ENCODE peak calls at places on chromosomes 16 and 17, in seven cellular contexts. One of them, this sample, is unnamed.

GRCh38 chr16:62869837-62870236 is 833.6 kb upstream of the CDH8 start:
- DNase-seq in A549: no peak
- DNase-seq in CD8-positive, alpha-beta memory T cell: no peak
- DNase-seq in OCI-LY7: no peak
- DNase-seq in heart right ventricle: no peak
- DNase-seq in aorta: no peak
- DNase-seq in body of pancreas: no peak
- DNase-seq in this sample: no peak

GRCh38 chr17:81061027-81061426 is 26.1 kb downstream of the BAIAP2 start:
- DNase-seq in A549: no peak
- DNase-seq in CD8-positive, alpha-beta memory T cell: no peak
- DNase-seq in OCI-LY7: no peak
- DNase-seq in heart right ventricle: no peak
- DNase-seq in aorta: no peak
- DNase-seq in body of pancreas: no peak
- DNase-seq in this sample: no peak

GRCh38 chr17:46264456-46265198 is 30.3 kb upstream of the LRRC37A start:
- DNase-seq in A549: peak; percentile 64
- DNase-seq in CD8-positive, alpha-beta memory T cell: peak; percentile 58
- DNase-seq in OCI-LY7: no peak
- DNase-seq in heart right ventricle: no peak
- DNase-seq in aorta: no peak
- DNase-seq in body of pancreas: no peak
- DNase-seq in this sample: no peak

GRCh38 chr17:6536566-6537065 is 19.7 kb downstream of the PITPNM3 start:
- DNase-seq in A549: no peak
- DNase-seq in CD8-positive, alpha-beta memory T cell: no peak
- DNase-seq in OCI-LY7: no peak
- DNase-seq in heart right ventricle: no peak
- DNase-seq in aorta: no peak
- DNase-seq in body of pancreas: no peak
- DNase-seq in this sample: no peak

GRCh38 chr17:59330314-59330942 is 1.0 kb upstream of the YPEL2 start:
- DNase-seq in A549: peak; percentile 75
- DNase-seq in CD8-positive, alpha-beta memory T cell: no peak
- DNase-seq in OCI-LY7: no peak
- DNase-seq in heart right ventricle: peak; percentile 74
- DNase-seq in aorta: peak; percentile 62
- DNase-seq in body of pancreas: peak; percentile 93
- DNase-seq in this sample: peak; percentile 43

GRCh38 chr16:5032748-5033167 is 977 bp downstream of the NAGPA start:
- DNase-seq in A549: no peak
- DNase-seq in CD8-positive, alpha-beta memory T cell: no peak
- DNase-seq in OCI-LY7: no peak
- DNase-seq in heart right ventricle: no peak
- DNase-seq in aorta: peak; percentile 10
- DNase-seq in body of pancreas: no peak
- DNase-seq in this sample: no peak

GRCh38 chr16:80105160-80105559 is 435.6 kb upstream of the DYNLRB2 start:
- DNase-seq in A549: no peak
- DNase-seq in CD8-positive, alpha-beta memory T cell: no peak
- DNase-seq in OCI-LY7: no peak
- DNase-seq in heart right ventricle: no peak
- DNase-seq in aorta: no peak
- DNase-seq in body of pancreas: no peak
- DNase-seq in this sample: no peak

GRCh38 chr17:28598799-28599310 is at the start of gene SPAG5:
- DNase-seq in A549: peak; percentile 95
- DNase-seq in CD8-positive, alpha-beta memory T cell: peak; percentile 95
- DNase-seq in OCI-LY7: peak; percentile 96
- DNase-seq in heart right ventricle: peak; percentile 91
- DNase-seq in aorta: peak; percentile 95
- DNase-seq in body of pancreas: peak; percentile 95
- DNase-seq in this sample: peak; percentile 97

GRCh38 chr17:34485999-34486398 is 93.4 kb upstream of the TMEM132E start:
- DNase-seq in A549: no peak
- DNase-seq in CD8-positive, alpha-beta memory T cell: no peak
- DNase-seq in OCI-LY7: no peak
- DNase-seq in heart right ventricle: no peak
- DNase-seq in aorta: no peak
- DNase-seq in body of pancreas: no peak
- DNase-seq in this sample: no peak

GRCh38 chr16:85470873-85471272 is 142.2 kb upstream of the GSE1 start:
- DNase-seq in A549: no peak
- DNase-seq in CD8-positive, alpha-beta memory T cell: no peak
- DNase-seq in OCI-LY7: no peak
- DNase-seq in heart right ventricle: no peak
- DNase-seq in aorta: no peak
- DNase-seq in body of pancreas: no peak
- DNase-seq in this sample: peak; percentile 80
- H3K9me3 ChIP-seq in A549: no peaks in the 10 kb centered on the region
- H3K9me3 ChIP-seq in CD8-positive, alpha-beta memory T cell: no peaks in the 10 kb centered on the region
- H3K9me3 ChIP-seq in OCI-LY7: no peaks in the 10 kb centered on the region
- H3K9me3 ChIP-seq in heart right ventricle: no peaks in the 10 kb centered on the region
- H3K9me3 ChIP-seq in aorta: no peaks in the 10 kb centered on the region
- H3K9me3 ChIP-seq in body of pancreas: no peaks in the 10 kb centered on the region
- H3K9me3 ChIP-seq in this sample: no peaks in the 10 kb centered on the region

GRCh38 chr16:8921626-8921984 is 39.5 kb downstream of the LITAFD start:
- DNase-seq in A549: no peak
- DNase-seq in CD8-positive, alpha-beta memory T cell: no peak
- DNase-seq in OCI-LY7: no peak
- DNase-seq in heart right ventricle: no peak
- DNase-seq in aorta: no peak
- DNase-seq in body of pancreas: no peak
- DNase-seq in this sample: no peak
- H3K4me1 ChIP-seq in A549: no peaks in the 10 kb centered on the region
- H3K4me1 ChIP-seq in CD8-positive, alpha-beta memory T cell: peaks cover 14% of the 10 kb centered on the region
- H3K4me1 ChIP-seq in OCI-LY7: no peaks in the 10 kb centered on the region
- H3K4me1 ChIP-seq in heart right ventricle: peaks cover 7% of the 10 kb centered on the region
- H3K4me1 ChIP-seq in aorta: peaks cover 2% of the 10 kb centered on the region
- H3K4me1 ChIP-seq in body of pancreas: peaks cover 13% of the 10 kb centered on the region
- H3K4me1 ChIP-seq in this sample: peaks cover 4% of the 10 kb centered on the region

GRCh38 chr17:61480414-61480807 is 28.2 kb downstream of the TBX4 start:
- DNase-seq in A549: no peak
- DNase-seq in CD8-positive, alpha-beta memory T cell: no peak
- DNase-seq in OCI-LY7: no peak
- DNase-seq in heart right ventricle: no peak
- DNase-seq in aorta: no peak
- DNase-seq in body of pancreas: no peak
- DNase-seq in this sample: no peak
- H3K9me3 ChIP-seq in A549: no peaks in the 10 kb centered on the region
- H3K9me3 ChIP-seq in CD8-positive, alpha-beta memory T cell: no peaks in the 10 kb centered on the region
- H3K9me3 ChIP-seq in OCI-LY7: no peaks in the 10 kb centered on the region
- H3K9me3 ChIP-seq in heart right ventricle: no peaks in the 10 kb centered on the region
- H3K9me3 ChIP-seq in aorta: no peaks in the 10 kb centered on the region
- H3K9me3 ChIP-seq in body of pancreas: no peaks in the 10 kb centered on the region
- H3K9me3 ChIP-seq in this sample: no peaks in the 10 kb centered on the region

GRCh38 chr17:850828-851759 is 68.9 kb downstream of the MRM3 start:
- DNase-seq in A549: no peak
- DNase-seq in CD8-positive, alpha-beta memory T cell: no peak
- DNase-seq in OCI-LY7: no peak
- DNase-seq in heart right ventricle: peak; percentile 43
- DNase-seq in aorta: no peak
- DNase-seq in body of pancreas: peak; percentile 14
- DNase-seq in this sample: no peak

GRCh38 chr17:848402-848801 is 66.2 kb downstream of the MRM3 start:
- DNase-seq in A549: no peak
- DNase-seq in CD8-positive, alpha-beta memory T cell: no peak
- DNase-seq in OCI-LY7: no peak
- DNase-seq in heart right ventricle: peak; percentile 21
- DNase-seq in aorta: no peak
- DNase-seq in body of pancreas: no peak
- DNase-seq in this sample: no peak

GRCh38 chr17:855594-855993 is 73.4 kb downstream of the MRM3 start:
- DNase-seq in A549: no peak
- DNase-seq in CD8-positive, alpha-beta memory T cell: no peak
- DNase-seq in OCI-LY7: no peak
- DNase-seq in heart right ventricle: no peak
- DNase-seq in aorta: no peak
- DNase-seq in body of pancreas: peak; percentile 9
- DNase-seq in this sample: no peak

GRCh38 chr17:850086-850827 is 68.1 kb downstream of the MRM3 start:
- DNase-seq in A549: no peak
- DNase-seq in CD8-positive, alpha-beta memory T cell: no peak
- DNase-seq in OCI-LY7: no peak
- DNase-seq in heart right ventricle: no peak
- DNase-seq in aorta: no peak
- DNase-seq in body of pancreas: peak; percentile 8
- DNase-seq in this sample: no peak

DNA sequence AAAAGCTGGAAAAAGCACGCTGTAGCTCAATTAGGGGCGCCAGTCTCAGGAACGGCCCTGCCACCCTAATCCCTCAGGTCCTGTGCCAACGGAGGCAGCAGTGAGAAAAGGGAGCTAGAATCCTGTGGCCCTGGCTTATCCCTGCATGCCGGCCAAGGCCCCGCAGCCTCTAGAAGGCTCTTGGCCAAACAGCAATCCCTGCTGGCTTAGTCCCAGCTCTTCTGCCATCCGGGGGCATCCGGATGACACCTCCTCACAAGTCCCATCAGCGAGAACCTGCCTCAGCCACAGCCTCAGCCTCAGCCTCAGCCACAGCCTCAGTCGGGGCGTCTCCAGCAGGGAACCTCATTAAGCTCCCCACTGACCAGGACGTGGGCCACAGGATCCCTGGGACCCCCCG is 69.8 kb downstream of the MRM3 start:
- DNase-seq in A549: no peak
- DNase-seq in CD8-positive, alpha-beta memory T cell: no peak
- DNase-seq in OCI-LY7: no peak
- DNase-seq in heart right ventricle: no peak
- DNase-seq in aorta: no peak
- DNase-seq in body of pancreas: no peak
- DNase-seq in this sample: no peak
- H3K4me1 ChIP-seq in A549: no peaks in the 10 kb centered on the region
- H3K4me1 ChIP-seq in CD8-positive, alpha-beta memory T cell: no peaks in the 10 kb centered on the region
- H3K4me1 ChIP-seq in OCI-LY7: no peaks in the 10 kb centered on the region
- H3K4me1 ChIP-seq in heart right ventricle: peaks cover 16% of the 10 kb centered on the region
- H3K4me1 ChIP-seq in aorta: no peaks in the 10 kb centered on the region
- H3K4me1 ChIP-seq in body of pancreas: peaks cover 25% of the 10 kb centered on the region
- H3K4me1 ChIP-seq in this sample: no peaks in the 10 kb centered on the region

GRCh38 chr17:9767432-9767991 is 23.9 kb downstream of the DHRS7C start:
- DNase-seq in A549: no peak
- DNase-seq in CD8-positive, alpha-beta memory T cell: no peak
- DNase-seq in OCI-LY7: no peak
- DNase-seq in heart right ventricle: no peak
- DNase-seq in aorta: no peak
- DNase-seq in body of pancreas: no peak
- DNase-seq in this sample: no peak

GRCh38 chr17:9768381-9768934 is 22.9 kb downstream of the DHRS7C start:
- DNase-seq in A549: peak; percentile 60
- DNase-seq in CD8-positive, alpha-beta memory T cell: no peak
- DNase-seq in OCI-LY7: peak; percentile 50
- DNase-seq in heart right ventricle: no peak
- DNase-seq in aorta: no peak
- DNase-seq in body of pancreas: no peak
- DNase-seq in this sample: no peak

GRCh38 chr17:9769036-9769695 is 22.2 kb downstream of the DHRS7C start:
- DNase-seq in A549: no peak
- DNase-seq in CD8-positive, alpha-beta memory T cell: no peak
- DNase-seq in OCI-LY7: no peak
- DNase-seq in heart right ventricle: no peak
- DNase-seq in aorta: no peak
- DNase-seq in body of pancreas: no peak
- DNase-seq in this sample: no peak

GRCh38 chr17:9771465-9771864 is 19.9 kb downstream of the DHRS7C start:
- DNase-seq in A549: no peak
- DNase-seq in CD8-positive, alpha-beta memory T cell: no peak
- DNase-seq in OCI-LY7: no peak
- DNase-seq in heart right ventricle: no peak
- DNase-seq in aorta: no peak
- DNase-seq in body of pancreas: no peak
- DNase-seq in this sample: no peak

DNA sequence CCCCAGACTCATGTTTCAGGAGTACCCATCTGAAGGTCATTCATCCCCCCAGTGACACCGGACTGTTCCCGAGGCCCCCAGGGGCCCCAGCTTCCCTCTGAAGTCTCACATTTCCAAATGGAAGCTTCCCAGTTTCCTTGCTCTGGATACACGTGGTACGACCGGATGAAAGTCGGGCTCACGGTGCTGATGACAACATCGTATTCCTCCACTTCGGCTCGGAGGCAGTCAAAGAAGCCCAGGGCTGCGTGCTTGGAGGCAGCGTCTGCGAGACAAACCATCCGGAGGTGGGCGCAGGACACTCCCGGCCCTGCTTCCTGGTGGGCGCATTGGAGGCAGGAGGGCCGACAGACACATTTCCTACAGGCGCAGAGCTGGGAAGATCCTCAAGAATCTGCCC is 18.7 kb downstream of the DHRS7C start:
- DNase-seq in A549: no peak
- DNase-seq in CD8-positive, alpha-beta memory T cell: no peak
- DNase-seq in OCI-LY7: no peak
- DNase-seq in heart right ventricle: no peak
- DNase-seq in aorta: no peak
- DNase-seq in body of pancreas: no peak
- DNase-seq in this sample: no peak
- H3K9me3 ChIP-seq in A549: no peaks in the 10 kb centered on the region
- H3K9me3 ChIP-seq in CD8-positive, alpha-beta memory T cell: no peaks in the 10 kb centered on the region
- H3K9me3 ChIP-seq in OCI-LY7: no peaks in the 10 kb centered on the region
- H3K9me3 ChIP-seq in heart right ventricle: no peaks in the 10 kb centered on the region
- H3K9me3 ChIP-seq in aorta: no peaks in the 10 kb centered on the region
- H3K9me3 ChIP-seq in body of pancreas: no peaks in the 10 kb centered on the region
- H3K9me3 ChIP-seq in this sample: no peaks in the 10 kb centered on the region

DNA sequence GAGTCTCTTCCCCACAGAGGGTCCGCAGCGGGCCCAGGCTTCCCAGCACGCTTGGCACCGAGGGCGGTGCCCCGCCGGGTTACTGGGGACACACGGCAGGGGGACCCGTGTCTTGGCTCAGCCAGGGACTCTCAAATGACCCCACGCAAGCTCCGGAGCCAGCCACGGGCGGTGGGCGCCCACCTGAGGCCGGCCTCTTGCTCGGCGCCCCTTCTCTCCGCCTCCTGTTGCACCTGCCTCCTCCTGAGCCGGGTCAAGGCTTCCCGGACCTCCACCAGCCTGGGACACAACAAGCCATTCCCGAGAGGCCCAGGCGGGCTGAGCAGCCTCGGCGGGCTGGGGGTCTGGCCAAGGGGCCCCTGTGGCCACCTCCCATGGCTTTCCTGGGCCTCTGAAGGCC is 1.7 kb downstream of the CCDC154 start:
- DNase-seq in A549: no peak
- DNase-seq in CD8-positive, alpha-beta memory T cell: no peak
- DNase-seq in OCI-LY7: no peak
- DNase-seq in heart right ventricle: no peak
- DNase-seq in aorta: no peak
- DNase-seq in body of pancreas: no peak
- DNase-seq in this sample: no peak
- H3K4me1 ChIP-seq in A549: no peaks in the 10 kb centered on the region
- H3K4me1 ChIP-seq in CD8-positive, alpha-beta memory T cell: no peaks in the 10 kb centered on the region
- H3K4me1 ChIP-seq in OCI-LY7: no peaks in the 10 kb centered on the region
- H3K4me1 ChIP-seq in heart right ventricle: no peaks in the 10 kb centered on the region
- H3K4me1 ChIP-seq in aorta: no peaks in the 10 kb centered on the region
- H3K4me1 ChIP-seq in body of pancreas: no peaks in the 10 kb centered on the region
- H3K4me1 ChIP-seq in this sample: no peaks in the 10 kb centered on the region

DNA sequence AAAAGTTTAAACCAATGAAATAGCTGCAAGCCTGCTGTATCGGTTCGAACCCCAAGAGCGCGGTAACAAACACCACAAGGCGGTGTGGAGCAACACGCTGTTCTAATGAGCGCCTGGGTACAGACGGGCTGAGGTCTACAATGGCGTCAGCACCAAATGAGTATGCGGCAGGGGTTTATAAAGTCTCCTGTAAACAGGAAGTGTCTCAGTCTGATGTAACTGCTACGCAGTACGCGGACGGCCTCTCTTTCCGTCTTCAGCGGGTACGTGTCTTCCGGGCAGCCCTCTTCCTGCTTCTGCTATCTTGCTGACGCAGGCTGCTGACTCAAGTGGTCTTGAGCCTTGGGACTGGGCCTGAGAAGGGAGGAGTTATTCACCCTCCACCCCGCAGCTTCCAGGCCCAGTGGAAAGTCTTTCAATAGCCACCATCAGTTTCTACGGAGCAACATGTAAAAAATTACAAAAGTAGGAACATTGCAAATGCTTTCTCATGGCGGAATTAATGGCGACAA is 40.5 kb upstream of the KCNJ2 start:
- DNase-seq in A549: no peak
- DNase-seq in CD8-positive, alpha-beta memory T cell: no peak
- DNase-seq in OCI-LY7: no peak
- DNase-seq in heart right ventricle: no peak
- DNase-seq in aorta: no peak
- DNase-seq in body of pancreas: no peak
- DNase-seq in this sample: no peak
- H3K9me3 ChIP-seq in A549: no peaks in the 10 kb centered on the region
- H3K9me3 ChIP-seq in CD8-positive, alpha-beta memory T cell: no peaks in the 10 kb centered on the region
- H3K9me3 ChIP-seq in OCI-LY7: no peaks in the 10 kb centered on the region
- H3K9me3 ChIP-seq in heart right ventricle: no peaks in the 10 kb centered on the region
- H3K9me3 ChIP-seq in aorta: peaks cover 3% of the 10 kb centered on the region
- H3K9me3 ChIP-seq in body of pancreas: no peaks in the 10 kb centered on the region
- H3K9me3 ChIP-seq in this sample: no peaks in the 10 kb centered on the region